ENCODE peak calls at places on chromosomes 16 and 17, in eight cellular contexts. X, U, G, N, C, S, L and F are unnamed samples.

GRCh38 chr16:79217375-79218011 is 383.0 kb downstream of the MAF start:
- DNase-seq in X (no peak), U (no peak), G (no peak), N (no peak), C (no peak), S (no peak), L (no peak), F (no peak)

GRCh38 chr17:77375917-77376651 is 235.3 kb downstream of the SEC14L1 start:
- DNase-seq in X (peak; percentile 73), U (no peak), G (no peak), N (no peak), C (peak; percentile 84), S (no peak), L (peak; percentile 65), F (no peak)

GRCh38 chr16:88738167-88739084 is 32.1 kb downstream of the CTU2 start:
- DNase-seq in X (no peak), U (no peak), G (no peak), N (no peak), C (no peak), S (no peak), L (no peak), F (no peak)

GRCh38 chr16:5064915-5065314 is 841 bp downstream of the C16orf89 start:
- DNase-seq in X (no peak), U (no peak), G (no peak), N (no peak), C (peak; percentile 47), S (no peak), L (no peak), F (no peak)

GRCh38 chr16:85798901-85799496 is 345 bp downstream of the EMC8 start:
- DNase-seq in X (no peak), U (no peak), G (no peak), N (peak; percentile 65), C (peak; percentile 17), S (no peak), L (no peak), F (peak; percentile 56)

GRCh38 chr16:31136287-31136662 is 748 bp upstream of the PRSS8 start:
- DNase-seq in X (no peak), U (no peak), G (no peak), N (no peak), C (no peak), S (no peak), L (no peak), F (no peak)

GRCh38 chr17:31843382-31843780 is 15.7 kb downstream of the COPRS start:
- DNase-seq in X (no peak), U (no peak), G (no peak), N (no peak), C (peak; percentile 42), S (no peak), L (no peak), F (no peak)

GRCh38 chr16:5321925-5322324 is 224.3 kb upstream of the EEF2KMT start:
- DNase-seq in X (no peak), U (no peak), G (no peak), N (no peak), C (no peak), S (no peak), L (no peak), F (no peak)

GRCh38 chr17:42673885-42674754 is 2.7 kb downstream of the PLEKHH3 start:
- DNase-seq in X (peak; percentile 88), U (no peak), G (no peak), N (peak; percentile 95), C (peak; percentile 82), S (peak; percentile 90), L (no peak), F (no peak)

GRCh38 chr16:67445913-67446907 is 15.3 kb downstream of the HSD11B2 start:
- DNase-seq in X (no peak), U (no peak), G (no peak), N (no peak), C (peak; percentile 48), S (no peak), L (no peak), F (peak; percentile 89)

GRCh38 chr17:64653325-64653984 is 8.7 kb downstream of the SMURF2 start:
- DNase-seq in X (no peak), U (no peak), G (peak; percentile 77), N (no peak), C (peak; percentile 70), S (no peak), L (no peak), F (no peak)

GRCh38 chr17:32487460-32488176 is 825 bp downstream of the CDK5R1 start:
- DNase-seq in X (no peak), U (no peak), G (no peak), N (no peak), C (peak; percentile 12), S (no peak), L (no peak), F (no peak)

GRCh38 chr17:4066210-4066609 is 76.6 kb downstream of the ZZEF1 start:
- DNase-seq in X (no peak), U (no peak), G (no peak), N (no peak), C (no peak), S (no peak), L (no peak), F (no peak)

GRCh38 chr17:4232168-4232813 is 31.5 kb downstream of the ANKFY1 start:
- DNase-seq in X (no peak), U (no peak), G (no peak), N (no peak), C (peak; percentile 73), S (no peak), L (peak; percentile 8), F (no peak)

GRCh38 chr16:5036228-5037156 is 2.8 kb upstream of the NAGPA start:
- DNase-seq in X (no peak), U (no peak), G (no peak), N (no peak), C (no peak), S (peak; percentile 30), L (no peak), F (peak; percentile 32)

GRCh38 chr17:66739553-66739952 is 95.4 kb upstream of the CACNG5 start:
- DNase-seq in X (peak; percentile 39), U (no peak), G (no peak), N (no peak), C (no peak), S (no peak), L (no peak), F (no peak)

GRCh38 chr16:55384848-55385247 is 60.8 kb downstream of the IRX6 start:
- DNase-seq in X (no peak), U (no peak), G (no peak), N (no peak), C (no peak), S (no peak), L (no peak), F (no peak)
- H3K27ac ChIP-seq in X (no peak overlapping the region), U (no peak overlapping the region), G (no peak overlapping the region), N (no peak overlapping the region), C (no peak overlapping the region), S (no peak overlapping the region), L (no peak overlapping the region), F (no peak overlapping the region)

DNA sequence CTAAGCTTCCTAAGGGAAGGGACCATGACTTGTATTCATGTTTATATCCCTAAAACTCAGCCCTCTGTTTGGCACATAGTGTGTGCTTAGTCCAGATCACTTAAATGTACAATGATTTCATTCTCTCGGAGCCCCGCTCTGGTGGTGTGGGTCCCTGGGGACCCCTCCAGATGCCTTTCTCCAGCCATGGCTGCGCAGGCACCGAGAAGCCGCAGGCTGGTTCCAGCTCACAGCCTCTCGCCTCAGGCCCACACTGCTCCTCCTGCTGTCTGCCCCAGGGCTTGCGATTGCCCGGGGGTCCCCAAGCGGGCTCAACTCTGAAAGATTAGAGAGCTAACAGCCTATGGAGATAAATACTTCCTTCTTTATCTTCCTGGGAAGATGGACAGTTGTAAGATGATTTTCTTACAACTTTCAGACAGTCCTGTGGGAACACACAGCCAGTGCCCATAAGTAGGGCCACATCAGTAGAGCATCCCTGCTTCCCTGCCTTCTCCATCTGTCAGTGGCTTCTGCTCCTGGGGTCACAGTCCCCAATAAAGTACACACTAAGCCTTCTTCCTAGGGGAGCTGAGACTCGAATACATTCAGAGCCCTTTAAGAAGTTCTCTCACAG is 66.2 kb downstream of the CENPV start:
- DNase-seq in X (peak; percentile 68), U (peak; percentile 79), G (no peak), N (no peak), C (no peak), S (peak; percentile 51), L (no peak), F (no peak)
- H3K4me3 ChIP-seq in X (peak overlapping the region; percentile 44), U (peak overlapping the region; percentile 58), G (peak overlapping the region; percentile 64), N (no peak overlapping the region), C (no peak overlapping the region), S (peak overlapping the region; percentile 45), L (peak overlapping the region; percentile 25), F (no peak overlapping the region)

DNA sequence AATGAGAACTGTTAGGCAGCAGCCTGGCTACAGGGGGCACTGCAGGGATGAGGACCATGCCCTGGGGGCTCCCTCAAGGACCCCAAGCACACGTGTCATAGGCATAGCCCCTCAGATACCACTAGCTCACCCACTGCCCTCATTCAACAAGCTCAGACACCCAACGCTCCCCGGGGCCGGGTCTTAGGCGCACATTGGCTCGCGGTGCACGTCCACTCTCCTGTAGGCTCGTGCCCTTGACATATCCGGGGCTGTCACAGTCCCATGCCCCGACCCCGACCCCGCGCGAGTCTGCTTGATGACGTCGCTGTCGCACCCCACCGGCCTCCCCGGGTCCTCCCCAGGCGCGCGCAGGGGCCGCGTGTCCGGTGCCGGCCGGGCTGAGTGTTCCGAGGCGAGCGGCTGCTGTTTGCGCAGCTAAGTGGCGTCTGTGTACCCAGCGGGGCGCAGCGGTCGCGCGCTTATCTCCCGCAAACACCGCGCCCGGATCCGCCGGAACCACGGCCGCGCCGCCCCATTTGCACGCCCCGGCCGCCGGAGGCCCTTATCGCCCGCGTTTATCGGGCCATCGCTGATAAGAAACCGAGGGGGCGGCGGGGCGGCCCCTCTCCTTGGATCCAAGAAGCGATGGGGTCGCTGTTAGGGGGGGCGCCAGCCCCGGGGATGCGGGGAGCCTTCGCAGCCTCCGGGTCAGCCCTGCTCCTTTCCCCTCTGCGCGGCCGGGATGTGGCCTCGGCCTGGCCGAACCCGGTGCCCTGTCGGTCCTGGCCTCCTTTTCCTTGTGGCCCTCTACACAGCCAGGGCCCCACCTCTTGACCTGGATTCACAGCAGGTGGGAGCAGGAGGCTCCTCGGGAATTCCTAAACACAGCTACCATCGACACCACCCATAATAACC is 20.7 kb upstream of the NAGS start:
- DNase-seq in X (no peak), U (no peak), G (no peak), N (no peak), C (no peak), S (peak; percentile 56), L (no peak), F (peak; percentile 60)
- TF ChIP-seq CTCF in X (no peak), U (no peak), G (peak; percentile 46), N (peak; percentile 53), C (peak; percentile 53), S (peak; percentile 6), L (peak; percentile 33), F (peak; percentile 24)

GRCh38 chr17:45222994-45223540 is 1.4 kb downstream of the FMNL1 start:
- DNase-seq in X (no peak), U (no peak), G (no peak), N (no peak), C (no peak), S (no peak), L (no peak), F (no peak)
- H3K27ac ChIP-seq in X (no peak overlapping the region), U (no peak overlapping the region), G (no peak overlapping the region), N (peak overlapping the region; percentile 97), C (no peak overlapping the region), S (no peak overlapping the region), L (no peak overlapping the region), F (peak overlapping the region; percentile 54)

GRCh38 chr16:17590711-17591654 is 120.2 kb upstream of the XYLT1 start:
- DNase-seq in X (no peak), U (no peak), G (no peak), N (no peak), C (no peak), S (no peak), L (no peak), F (no peak)
- H3K4me3 ChIP-seq in X (no peak overlapping the region), U (no peak overlapping the region), G (no peak overlapping the region), N (no peak overlapping the region), C (no peak overlapping the region), S (no peak overlapping the region), L (no peak overlapping the region), F (no peak overlapping the region)